ENCODE peak calls at places on chromosome 7, in four cellular contexts. One of them, this sample, is unnamed.

GRCh38 chr7:71019703-71020102 is 112.2 kb upstream of the GALNT17 start:
- DNase-seq in GM13976: no peak
- DNase-seq in cardiac muscle cell: no peak
- DNase-seq in lower leg skin: no peak
- DNase-seq in this sample: no peak

GRCh38 chr7:75567948-75568595 is 76.0 kb downstream of the SPDYE5 start:
- DNase-seq in GM13976: no peak
- DNase-seq in cardiac muscle cell: no peak
- DNase-seq in lower leg skin: no peak
- DNase-seq in this sample: no peak

GRCh38 chr7:152674860-152675760 is 831 bp downstream of the XRCC2 start:
- DNase-seq in lower leg skin: no peak
- DNase-seq in cardiac muscle cell: peak; percentile 66
- DNase-seq in GM13976: no peak
- DNase-seq in this sample: no peak

GRCh38 chr7:2151801-2152612 is 80.7 kb downstream of the MAD1L1 start:
- DNase-seq in cardiac muscle cell: no peak
- DNase-seq in lower leg skin: no peak
- DNase-seq in GM13976: no peak
- DNase-seq in this sample: no peak

GRCh38 chr7:17690030-17690429 is 250.3 kb downstream of the SNX13 start:
- DNase-seq in cardiac muscle cell: peak; percentile 91
- DNase-seq in lower leg skin: no peak
- DNase-seq in GM13976: peak; percentile 15
- DNase-seq in this sample: peak; percentile 80

GRCh38 chr7:82234457-82235049 is 209.0 kb downstream of the CACNA2D1 start:
- DNase-seq in cardiac muscle cell: peak; percentile 65
- DNase-seq in lower leg skin: no peak
- DNase-seq in GM13976: peak; percentile 12
- DNase-seq in this sample: peak; percentile 30

GRCh38 chr7:134084488-134085144 is 42.5 kb upstream of the LRGUK start:
- DNase-seq in GM13976: no peak
- DNase-seq in lower leg skin: no peak
- DNase-seq in cardiac muscle cell: no peak
- DNase-seq in this sample: no peak

GRCh38 chr7:425794-426188 is 93.9 kb downstream of the PDGFA start:
- DNase-seq in GM13976: no peak
- DNase-seq in cardiac muscle cell: no peak
- DNase-seq in lower leg skin: no peak
- DNase-seq in this sample: no peak

GRCh38 chr7:30594055-30594539 is 581 bp upstream of the GARS1 start:
- DNase-seq in cardiac muscle cell: peak; percentile 40
- DNase-seq in GM13976: no peak
- DNase-seq in lower leg skin: peak; percentile 39
- DNase-seq in this sample: peak; percentile 4

GRCh38 chr7:17033245-17033644 is 151.5 kb upstream of the AGR3 start:
- DNase-seq in lower leg skin: no peak
- DNase-seq in cardiac muscle cell: no peak
- DNase-seq in GM13976: no peak
- DNase-seq in this sample: no peak

GRCh38 chr7:21944616-21945373 is 904 bp downstream of the CDCA7L start:
- DNase-seq in lower leg skin: peak; percentile 41
- DNase-seq in cardiac muscle cell: peak; percentile 18
- DNase-seq in GM13976: peak; percentile 52
- DNase-seq in this sample: no peak

GRCh38 chr7:120033114-120033513 is 239.9 kb upstream of the KCND2 start:
- DNase-seq in GM13976: no peak
- DNase-seq in cardiac muscle cell: no peak
- DNase-seq in lower leg skin: no peak
- DNase-seq in this sample: peak; percentile 9

GRCh38 chr7:92306153-92306552 is 60.4 kb downstream of the ANKIB1 start:
- DNase-seq in lower leg skin: no peak
- DNase-seq in GM13976: no peak
- DNase-seq in cardiac muscle cell: no peak
- DNase-seq in this sample: peak; percentile 6

GRCh38 chr7:17680026-17680425 is 260.3 kb downstream of the SNX13 start:
- DNase-seq in lower leg skin: peak; percentile 88
- DNase-seq in GM13976: no peak
- DNase-seq in cardiac muscle cell: peak; percentile 95
- DNase-seq in this sample: peak; percentile 82

GRCh38 chr7:134649231-134649775 is 2.6 kb downstream of the BPGM start:
- DNase-seq in GM13976: no peak
- DNase-seq in cardiac muscle cell: no peak
- DNase-seq in lower leg skin: no peak
- DNase-seq in this sample: no peak

GRCh38 chr7:88224596-88225275 is 4.9 kb upstream of the SRI start:
- DNase-seq in lower leg skin: no peak
- DNase-seq in GM13976: no peak
- DNase-seq in cardiac muscle cell: peak; percentile 52
- DNase-seq in this sample: peak; percentile 54

GRCh38 chr7:28178537-28178936 is 2.1 kb downstream of the JAZF1 start:
- DNase-seq in GM13976: peak; percentile 32
- DNase-seq in lower leg skin: no peak
- DNase-seq in cardiac muscle cell: no peak
- DNase-seq in this sample: no peak

GRCh38 chr7:130598056-130598455 is 70.5 kb downstream of the COPG2 start:
- DNase-seq in cardiac muscle cell: no peak
- DNase-seq in GM13976: no peak
- DNase-seq in lower leg skin: no peak
- DNase-seq in this sample: no peak

GRCh38 chr7:76260171-76260703 is 42.2 kb upstream of the HSPB1 start:
- DNase-seq in lower leg skin: no peak
- DNase-seq in cardiac muscle cell: peak; percentile 24
- DNase-seq in GM13976: peak; percentile 82
- DNase-seq in this sample: no peak

GRCh38 chr7:114922151-114922651 is 307 bp downstream of the MDFIC start:
- DNase-seq in cardiac muscle cell: peak; percentile 79
- DNase-seq in lower leg skin: no peak
- DNase-seq in GM13976: peak; percentile 73
- DNase-seq in this sample: no peak

GRCh38 chr7:42090056-42090455 is 147.0 kb downstream of the GLI3 start:
- DNase-seq in cardiac muscle cell: no peak
- DNase-seq in lower leg skin: no peak
- DNase-seq in GM13976: no peak
- DNase-seq in this sample: no peak

GRCh38 chr7:108515636-108516035 is 10.3 kb downstream of the PNPLA8 start:
- DNase-seq in GM13976: no peak
- DNase-seq in lower leg skin: no peak
- DNase-seq in cardiac muscle cell: no peak
- DNase-seq in this sample: no peak

GRCh38 chr7:44962483-44963251 is 16.1 kb downstream of the MYO1G start:
- DNase-seq in lower leg skin: no peak
- DNase-seq in GM13976: no peak
- DNase-seq in cardiac muscle cell: peak; percentile 48
- DNase-seq in this sample: no peak
- TF ChIP-seq CTCF in lower leg skin: no peak
- TF ChIP-seq CTCF in GM13976: no peak
- TF ChIP-seq CTCF in cardiac muscle cell: no peak
- TF ChIP-seq CTCF in this sample: no peak

DNA sequence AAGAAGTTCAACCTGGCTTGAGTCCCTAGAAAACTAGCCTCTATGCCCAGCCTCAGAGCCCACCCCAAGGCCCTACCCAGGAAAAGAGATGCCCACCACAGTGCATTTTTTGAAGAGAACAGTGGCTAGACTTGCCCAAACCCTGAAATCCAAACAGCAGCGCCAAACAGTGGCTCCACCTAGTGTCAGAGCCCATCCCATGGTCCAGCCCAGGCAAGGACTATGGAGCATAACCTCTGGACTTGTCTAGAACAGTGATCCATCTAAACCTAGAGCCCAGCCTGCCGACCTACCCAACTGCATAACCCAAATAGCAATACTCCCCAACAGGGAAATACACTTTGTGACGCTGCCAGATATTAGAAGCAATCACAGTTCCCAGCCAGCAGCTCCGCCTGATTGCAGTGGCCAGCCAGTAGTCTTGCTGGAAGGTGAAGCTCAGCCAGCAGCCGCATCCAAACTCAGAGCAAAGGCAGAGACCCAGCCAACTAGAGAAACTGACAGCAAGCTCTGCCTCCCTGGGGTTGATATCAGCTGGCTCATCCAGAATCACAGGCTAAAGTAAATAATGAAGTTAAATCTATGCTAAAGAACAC is 44.5 kb downstream of the HBP1 start:
- DNase-seq in lower leg skin: no peak
- DNase-seq in GM13976: no peak
- DNase-seq in cardiac muscle cell: no peak
- DNase-seq in this sample: no peak
- TF ChIP-seq CTCF in lower leg skin: no peak
- TF ChIP-seq CTCF in GM13976: no peak
- TF ChIP-seq CTCF in cardiac muscle cell: no peak
- TF ChIP-seq CTCF in this sample: peak; percentile 17

GRCh38 chr7:12687213-12688171 is at the start of gene ARL4A:
- DNase-seq in lower leg skin: peak; percentile 100
- DNase-seq in GM13976: peak; percentile 80
- DNase-seq in cardiac muscle cell: peak; percentile 99
- DNase-seq in this sample: peak; percentile 97
- TF ChIP-seq CTCF in lower leg skin: no peak
- TF ChIP-seq CTCF in GM13976: peak; percentile 54
- TF ChIP-seq CTCF in cardiac muscle cell: peak; percentile 37
- TF ChIP-seq CTCF in this sample: no peak

DNA sequence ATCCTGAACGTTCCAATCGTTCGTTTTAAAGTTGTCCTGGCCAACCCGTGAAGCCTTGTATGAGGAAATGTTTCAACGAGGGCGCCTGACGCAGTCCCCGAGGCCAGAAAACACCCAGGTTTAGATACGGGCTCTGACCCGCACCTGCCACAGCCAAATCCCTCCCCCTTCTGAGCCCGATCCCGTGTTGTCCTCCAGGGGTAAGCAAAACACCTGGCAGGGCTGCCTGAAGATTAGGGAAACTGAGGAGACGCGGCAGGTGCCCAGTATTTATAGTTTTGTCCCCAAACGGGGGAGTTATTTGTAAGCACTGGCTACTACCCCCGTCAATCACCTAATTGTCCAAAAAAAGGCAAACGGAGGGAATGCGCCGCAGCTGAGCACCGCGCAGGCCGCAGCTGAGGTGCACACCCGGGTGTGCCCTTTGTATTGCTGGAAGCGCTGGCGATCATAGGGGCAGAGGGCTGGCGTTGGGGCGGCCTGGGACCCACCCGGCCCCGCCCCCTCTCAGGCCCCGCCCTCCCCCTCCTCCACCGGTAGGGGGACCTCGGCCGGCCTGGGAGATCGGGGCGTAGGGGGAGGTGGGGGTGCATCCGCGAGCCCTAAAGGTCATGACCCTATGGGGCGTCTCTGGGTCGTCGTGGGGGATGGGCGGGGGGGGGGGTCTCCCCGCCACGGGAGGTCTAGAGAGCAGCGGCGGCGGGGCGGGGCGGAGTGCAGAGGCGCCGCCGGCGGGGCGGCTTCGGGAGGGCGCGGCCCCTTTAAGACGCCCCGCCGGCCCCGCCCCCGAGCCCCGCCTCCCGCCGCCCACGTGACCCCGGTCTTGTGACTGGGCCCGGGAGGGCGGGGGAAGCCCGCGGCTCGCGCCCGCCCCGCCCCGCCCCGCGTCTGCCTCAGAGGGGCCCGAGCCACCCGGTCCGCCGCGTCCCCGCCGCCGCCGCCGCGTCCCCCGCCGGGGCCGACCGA is at the start of gene BRI3:
- DNase-seq in cardiac muscle cell: peak; percentile 93
- DNase-seq in GM13976: peak; percentile 98
- DNase-seq in lower leg skin: peak; percentile 88
- DNase-seq in this sample: peak; percentile 45
- TF ChIP-seq CTCF in cardiac muscle cell: no peak
- TF ChIP-seq CTCF in GM13976: no peak
- TF ChIP-seq CTCF in lower leg skin: no peak
- TF ChIP-seq CTCF in this sample: peak; percentile 79

DNA sequence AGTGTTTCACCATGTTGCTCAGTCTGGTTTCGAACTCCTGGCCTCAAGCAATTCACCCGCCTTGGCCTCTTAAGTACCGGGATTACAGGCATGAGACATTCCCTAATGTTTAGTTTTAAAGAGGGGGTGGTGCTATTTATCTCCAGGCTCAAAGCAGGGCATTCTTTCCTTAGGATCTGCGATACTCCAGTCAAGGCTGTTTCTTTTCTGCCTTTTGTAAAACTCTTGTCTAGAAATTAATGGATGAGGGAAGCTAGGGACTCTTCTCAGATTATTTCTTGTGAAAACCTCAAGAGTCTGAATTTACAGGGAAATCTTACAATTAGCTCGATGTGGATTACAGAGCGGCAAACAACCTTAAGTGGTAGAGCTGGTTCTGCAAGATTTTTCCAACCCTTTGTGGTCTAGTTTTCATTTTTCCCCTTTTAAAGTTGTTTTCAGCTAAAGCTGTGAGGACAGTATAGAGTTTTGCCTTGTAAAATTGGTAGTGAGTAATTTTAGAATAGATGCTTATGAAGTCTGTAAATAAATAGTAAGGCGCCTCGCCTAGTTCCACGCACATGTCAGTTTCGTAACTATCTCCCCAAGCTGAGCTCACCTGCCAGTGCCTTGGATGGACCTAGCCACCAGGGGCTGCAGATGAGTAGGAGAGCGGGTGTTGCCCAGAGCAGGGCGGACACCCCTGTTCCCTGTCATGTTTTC is 53.1 kb downstream of the CUX1 start:
- DNase-seq in GM13976: no peak
- DNase-seq in lower leg skin: no peak
- DNase-seq in cardiac muscle cell: no peak
- DNase-seq in this sample: no peak
- TF ChIP-seq CTCF in GM13976: no peak
- TF ChIP-seq CTCF in lower leg skin: no peak
- TF ChIP-seq CTCF in cardiac muscle cell: no peak
- TF ChIP-seq CTCF in this sample: peak; percentile 33

DNA sequence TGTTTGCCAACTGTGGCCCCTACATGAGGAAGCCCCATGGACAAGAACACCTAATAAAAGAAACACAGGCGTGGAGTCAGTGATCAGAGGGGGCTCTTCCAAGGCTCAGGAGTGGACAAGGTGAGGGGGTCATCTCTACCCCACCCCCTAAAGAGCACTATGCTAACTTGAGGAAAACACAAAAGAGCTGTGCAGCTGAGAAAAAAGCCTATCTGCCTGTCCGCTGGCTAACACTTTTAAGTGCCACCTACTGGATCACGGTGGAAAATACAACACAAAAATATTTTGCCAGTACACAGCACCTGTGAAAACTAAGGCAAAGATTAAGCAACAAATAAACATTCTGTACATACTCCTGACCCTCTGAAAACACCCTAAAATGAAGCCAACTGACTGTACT is 53.1 kb upstream of the COBL start:
- DNase-seq in cardiac muscle cell: peak; percentile 13
- DNase-seq in lower leg skin: no peak
- DNase-seq in GM13976: no peak
- DNase-seq in this sample: no peak
- TF ChIP-seq CTCF in cardiac muscle cell: peak; percentile 46
- TF ChIP-seq CTCF in lower leg skin: no peak
- TF ChIP-seq CTCF in GM13976: peak; percentile 19
- TF ChIP-seq CTCF in this sample: peak; percentile 53

DNA sequence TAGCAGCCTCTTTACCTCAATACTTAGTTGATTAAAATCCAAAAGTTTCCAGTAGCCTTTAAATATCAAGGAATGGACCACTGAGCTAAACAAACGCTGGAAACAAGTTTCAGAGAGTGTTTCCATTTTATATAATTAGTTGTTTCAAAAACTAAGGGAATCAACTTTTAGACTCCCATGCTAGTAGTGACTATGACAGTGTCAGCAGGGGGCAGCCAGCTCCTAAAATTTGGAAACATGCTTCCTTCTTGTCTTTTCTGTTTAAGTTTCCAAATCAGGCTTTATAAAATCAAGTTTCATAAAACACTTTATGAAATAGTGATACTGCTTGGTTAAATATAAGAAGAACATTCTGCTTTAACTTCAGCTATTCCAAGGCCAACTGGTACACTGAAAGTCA is 138.2 kb upstream of the TMEM229A start:
- DNase-seq in lower leg skin: no peak
- DNase-seq in GM13976: no peak
- DNase-seq in cardiac muscle cell: peak; percentile 14
- DNase-seq in this sample: no peak
- TF ChIP-seq CTCF in lower leg skin: no peak
- TF ChIP-seq CTCF in GM13976: peak; percentile 26
- TF ChIP-seq CTCF in cardiac muscle cell: peak; percentile 21
- TF ChIP-seq CTCF in this sample: no peak